ENCODE peak calls at places on chromosome 12, in ten cellular contexts. One of them, this sample, is unnamed. For H3K9me3 and H3K27me3, the result is how much of the 10 kb centered on the place peaks cover.

GRCh38 chr12:52327086-52327829 is 6.1 kb upstream of the KRT83 start:
- DNase-seq in heart left ventricle: peak
- DNase-seq in GM23248: peak
- DNase-seq in fibroblast of lung: peak
- DNase-seq in upper lobe of left lung: peak
- DNase-seq in cardiac muscle cell: peak
- DNase-seq in naive thymus-derived CD4-positive, alpha-beta T cell: peak
- DNase-seq in breast epithelium: peak
- DNase-seq in left lung: peak
- DNase-seq in DND-41: peak
- DNase-seq in this sample: peak

GRCh38 chr12:104026841-104027599 is 23.0 kb downstream of the GLT8D2 start:
- DNase-seq in heart left ventricle: no peak
- DNase-seq in GM23248: no peak
- DNase-seq in fibroblast of lung: no peak
- DNase-seq in upper lobe of left lung: no peak
- DNase-seq in cardiac muscle cell: no peak
- DNase-seq in naive thymus-derived CD4-positive, alpha-beta T cell: no peak
- DNase-seq in breast epithelium: no peak
- DNase-seq in left lung: no peak
- DNase-seq in DND-41: no peak
- DNase-seq in this sample: no peak

GRCh38 chr12:105433804-105434203 is 103.3 kb downstream of the C12orf75 start:
- DNase-seq in heart left ventricle: no peak
- DNase-seq in GM23248: peak
- DNase-seq in fibroblast of lung: no peak
- DNase-seq in upper lobe of left lung: no peak
- DNase-seq in cardiac muscle cell: no peak
- DNase-seq in naive thymus-derived CD4-positive, alpha-beta T cell: no peak
- DNase-seq in breast epithelium: no peak
- DNase-seq in left lung: no peak
- DNase-seq in DND-41: no peak
- DNase-seq in this sample: no peak

GRCh38 chr12:45186762-45187161 is 29.1 kb upstream of the ANO6 start:
- DNase-seq in heart left ventricle: no peak
- DNase-seq in GM23248: no peak
- DNase-seq in fibroblast of lung: no peak
- DNase-seq in upper lobe of left lung: no peak
- DNase-seq in cardiac muscle cell: no peak
- DNase-seq in naive thymus-derived CD4-positive, alpha-beta T cell: no peak
- DNase-seq in breast epithelium: no peak
- DNase-seq in left lung: no peak
- DNase-seq in DND-41: no peak
- DNase-seq in this sample: no peak

GRCh38 chr12:30989754-30990153 is 63.2 kb downstream of the TSPAN11 start:
- DNase-seq in heart left ventricle: peak
- DNase-seq in GM23248: peak
- DNase-seq in fibroblast of lung: no peak
- DNase-seq in upper lobe of left lung: no peak
- DNase-seq in cardiac muscle cell: peak
- DNase-seq in naive thymus-derived CD4-positive, alpha-beta T cell: no peak
- DNase-seq in breast epithelium: no peak
- DNase-seq in left lung: no peak
- DNase-seq in DND-41: peak
- DNase-seq in this sample: peak

GRCh38 chr12:67942704-67943103 is 46.5 kb upstream of the IFNG-AS1 start:
- DNase-seq in heart left ventricle: no peak
- DNase-seq in GM23248: no peak
- DNase-seq in fibroblast of lung: no peak
- DNase-seq in upper lobe of left lung: no peak
- DNase-seq in cardiac muscle cell: peak
- DNase-seq in naive thymus-derived CD4-positive, alpha-beta T cell: no peak
- DNase-seq in breast epithelium: no peak
- DNase-seq in left lung: no peak
- DNase-seq in DND-41: no peak
- DNase-seq in this sample: no peak

GRCh38 chr12:39292125-39292630 is 150.7 kb downstream of the KIF21A start:
- DNase-seq in heart left ventricle: no peak
- DNase-seq in GM23248: no peak
- DNase-seq in fibroblast of lung: no peak
- DNase-seq in upper lobe of left lung: no peak
- DNase-seq in cardiac muscle cell: no peak
- DNase-seq in naive thymus-derived CD4-positive, alpha-beta T cell: no peak
- DNase-seq in breast epithelium: no peak
- DNase-seq in left lung: no peak
- DNase-seq in DND-41: no peak
- DNase-seq in this sample: no peak

GRCh38 chr12:67284561-67284960 is 15.4 kb downstream of the CAND1 start:
- DNase-seq in heart left ventricle: no peak
- DNase-seq in GM23248: no peak
- DNase-seq in fibroblast of lung: no peak
- DNase-seq in upper lobe of left lung: no peak
- DNase-seq in cardiac muscle cell: no peak
- DNase-seq in naive thymus-derived CD4-positive, alpha-beta T cell: no peak
- DNase-seq in breast epithelium: no peak
- DNase-seq in left lung: no peak
- DNase-seq in DND-41: no peak
- DNase-seq in this sample: no peak

GRCh38 chr12:73632661-73633060 is 905.0 kb upstream of the ATXN7L3B start:
- DNase-seq in heart left ventricle: no peak
- DNase-seq in GM23248: no peak
- DNase-seq in fibroblast of lung: no peak
- DNase-seq in upper lobe of left lung: no peak
- DNase-seq in cardiac muscle cell: no peak
- DNase-seq in naive thymus-derived CD4-positive, alpha-beta T cell: no peak
- DNase-seq in breast epithelium: no peak
- DNase-seq in left lung: no peak
- DNase-seq in DND-41: no peak
- DNase-seq in this sample: no peak

GRCh38 chr12:56766535-56766934 is 3.4 kb downstream of the HSD17B6 start:
- DNase-seq in heart left ventricle: no peak
- DNase-seq in GM23248: no peak
- DNase-seq in fibroblast of lung: no peak
- DNase-seq in upper lobe of left lung: no peak
- DNase-seq in cardiac muscle cell: no peak
- DNase-seq in naive thymus-derived CD4-positive, alpha-beta T cell: no peak
- DNase-seq in breast epithelium: no peak
- DNase-seq in left lung: no peak
- DNase-seq in DND-41: no peak
- DNase-seq in this sample: no peak

GRCh38 chr12:27427824-27428223 is 18.7 kb upstream of the SMCO2 start:
- DNase-seq in heart left ventricle: no peak
- DNase-seq in GM23248: no peak
- DNase-seq in fibroblast of lung: no peak
- DNase-seq in upper lobe of left lung: no peak
- DNase-seq in cardiac muscle cell: no peak
- DNase-seq in naive thymus-derived CD4-positive, alpha-beta T cell: no peak
- DNase-seq in breast epithelium: no peak
- DNase-seq in left lung: no peak
- DNase-seq in DND-41: no peak
- DNase-seq in this sample: no peak

GRCh38 chr12:79186506-79186905 is 321.9 kb downstream of the SYT1 start:
- DNase-seq in heart left ventricle: no peak
- DNase-seq in GM23248: no peak
- DNase-seq in fibroblast of lung: no peak
- DNase-seq in upper lobe of left lung: no peak
- DNase-seq in cardiac muscle cell: no peak
- DNase-seq in naive thymus-derived CD4-positive, alpha-beta T cell: no peak
- DNase-seq in breast epithelium: no peak
- DNase-seq in left lung: no peak
- DNase-seq in DND-41: peak
- DNase-seq in this sample: no peak

GRCh38 chr12:100733817-100734593 is 60.6 kb upstream of the ANO4 start:
- DNase-seq in heart left ventricle: no peak
- DNase-seq in GM23248: peak
- DNase-seq in fibroblast of lung: peak
- DNase-seq in upper lobe of left lung: no peak
- DNase-seq in cardiac muscle cell: peak
- DNase-seq in naive thymus-derived CD4-positive, alpha-beta T cell: no peak
- DNase-seq in breast epithelium: no peak
- DNase-seq in left lung: no peak
- DNase-seq in DND-41: no peak
- DNase-seq in this sample: no peak

GRCh38 chr12:53065470-53065869 is 13.7 kb downstream of the SPRYD3 start:
- DNase-seq in heart left ventricle: no peak
- DNase-seq in GM23248: no peak
- DNase-seq in fibroblast of lung: no peak
- DNase-seq in upper lobe of left lung: no peak
- DNase-seq in cardiac muscle cell: no peak
- DNase-seq in naive thymus-derived CD4-positive, alpha-beta T cell: no peak
- DNase-seq in breast epithelium: no peak
- DNase-seq in left lung: peak
- DNase-seq in DND-41: no peak
- DNase-seq in this sample: no peak

GRCh38 chr12:9347328-9348127 is 139.3 kb upstream of the PZP start:
- DNase-seq in heart left ventricle: no peak
- DNase-seq in GM23248: peak
- DNase-seq in fibroblast of lung: peak
- DNase-seq in upper lobe of left lung: no peak
- DNase-seq in cardiac muscle cell: no peak
- DNase-seq in naive thymus-derived CD4-positive, alpha-beta T cell: no peak
- DNase-seq in breast epithelium: no peak
- DNase-seq in left lung: no peak
- DNase-seq in DND-41: no peak
- DNase-seq in this sample: no peak

GRCh38 chr12:108645686-108646596 is 12.2 kb upstream of the SELPLG start:
- DNase-seq in heart left ventricle: no peak
- DNase-seq in GM23248: no peak
- DNase-seq in fibroblast of lung: no peak
- DNase-seq in upper lobe of left lung: no peak
- DNase-seq in cardiac muscle cell: no peak
- DNase-seq in naive thymus-derived CD4-positive, alpha-beta T cell: no peak
- DNase-seq in breast epithelium: no peak
- DNase-seq in left lung: no peak
- DNase-seq in DND-41: no peak
- DNase-seq in this sample: no peak

GRCh38 chr12:25236626-25237025 is 14.1 kb downstream of the KRAS start:
- DNase-seq in heart left ventricle: no peak
- DNase-seq in GM23248: no peak
- DNase-seq in fibroblast of lung: no peak
- DNase-seq in upper lobe of left lung: no peak
- DNase-seq in cardiac muscle cell: no peak
- DNase-seq in naive thymus-derived CD4-positive, alpha-beta T cell: no peak
- DNase-seq in breast epithelium: no peak
- DNase-seq in left lung: no peak
- DNase-seq in DND-41: no peak
- DNase-seq in this sample: no peak

GRCh38 chr12:95396849-95397498 is 77.0 kb upstream of the METAP2 start:
- DNase-seq in heart left ventricle: no peak
- DNase-seq in GM23248: peak
- DNase-seq in fibroblast of lung: peak
- DNase-seq in upper lobe of left lung: no peak
- DNase-seq in cardiac muscle cell: no peak
- DNase-seq in naive thymus-derived CD4-positive, alpha-beta T cell: no peak
- DNase-seq in breast epithelium: no peak
- DNase-seq in left lung: no peak
- DNase-seq in DND-41: no peak
- DNase-seq in this sample: peak

DNA sequence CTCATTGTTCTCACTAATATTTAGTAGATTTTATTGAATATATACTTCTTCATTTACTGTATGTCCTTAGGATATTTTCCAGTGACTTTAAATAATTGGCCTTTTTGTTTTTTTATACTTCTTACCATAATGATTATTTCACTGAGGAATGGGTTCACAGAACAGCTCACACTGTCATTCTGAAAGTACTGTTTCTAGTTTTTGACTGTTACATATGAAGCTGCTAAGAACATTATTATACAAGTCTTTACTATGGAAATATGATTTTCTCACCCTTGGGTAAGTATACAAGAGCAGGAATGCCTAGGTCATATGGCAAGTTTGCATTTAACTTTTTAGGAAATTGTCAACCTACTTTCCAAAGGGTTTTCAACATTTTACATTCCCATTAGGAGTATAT is 343.1 kb downstream of the CCER1 start:
- DNase-seq in heart left ventricle: no peak
- DNase-seq in GM23248: no peak
- DNase-seq in fibroblast of lung: no peak
- DNase-seq in upper lobe of left lung: no peak
- DNase-seq in cardiac muscle cell: no peak
- DNase-seq in naive thymus-derived CD4-positive, alpha-beta T cell: no peak
- DNase-seq in breast epithelium: no peak
- DNase-seq in left lung: no peak
- DNase-seq in DND-41: no peak
- DNase-seq in this sample: no peak
- H3K9me3 ChIP-seq in heart left ventricle: under half
- H3K9me3 ChIP-seq in GM23248: under half
- H3K9me3 ChIP-seq in fibroblast of lung: under half
- H3K9me3 ChIP-seq in upper lobe of left lung: under half
- H3K9me3 ChIP-seq in cardiac muscle cell: under half
- H3K9me3 ChIP-seq in naive thymus-derived CD4-positive, alpha-beta T cell: under half
- H3K9me3 ChIP-seq in breast epithelium: under half
- H3K9me3 ChIP-seq in left lung: under half
- H3K9me3 ChIP-seq in DND-41: under half
- H3K9me3 ChIP-seq in this sample: under half

DNA sequence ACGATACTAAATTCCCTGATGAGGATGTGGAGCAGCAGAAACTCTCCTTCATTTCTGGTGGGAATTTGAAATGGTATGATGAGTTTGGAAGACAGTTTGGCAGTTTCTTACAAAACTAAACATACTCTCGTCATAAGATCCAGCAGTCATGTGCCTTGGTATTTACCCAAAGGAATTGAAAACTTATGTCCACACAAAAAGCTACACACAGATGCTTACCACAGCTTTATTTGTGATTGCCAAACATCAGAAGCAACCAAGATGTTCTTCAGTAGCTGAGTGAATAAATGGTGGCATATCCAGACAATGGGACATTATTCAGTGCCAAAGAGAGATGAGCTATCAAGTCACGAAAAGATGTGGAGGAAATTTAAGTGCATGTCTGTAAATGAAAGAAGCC is 10.7 kb upstream of the APOLD1 start:
- DNase-seq in heart left ventricle: no peak
- DNase-seq in GM23248: no peak
- DNase-seq in fibroblast of lung: no peak
- DNase-seq in upper lobe of left lung: no peak
- DNase-seq in cardiac muscle cell: no peak
- DNase-seq in naive thymus-derived CD4-positive, alpha-beta T cell: no peak
- DNase-seq in breast epithelium: no peak
- DNase-seq in left lung: no peak
- DNase-seq in DND-41: no peak
- DNase-seq in this sample: no peak
- H3K27me3 ChIP-seq in heart left ventricle: under half
- H3K27me3 ChIP-seq in GM23248: under half
- H3K27me3 ChIP-seq in fibroblast of lung: under half
- H3K27me3 ChIP-seq in upper lobe of left lung: under half
- H3K27me3 ChIP-seq in cardiac muscle cell: under half
- H3K27me3 ChIP-seq in naive thymus-derived CD4-positive, alpha-beta T cell: under half
- H3K27me3 ChIP-seq in breast epithelium: under half
- H3K27me3 ChIP-seq in left lung: under half
- H3K27me3 ChIP-seq in DND-41: under half
- H3K27me3 ChIP-seq in this sample: under half

GRCh38 chr12:15863984-15864383 is 18.2 kb upstream of the STRAP start:
- DNase-seq in heart left ventricle: no peak
- DNase-seq in GM23248: no peak
- DNase-seq in fibroblast of lung: no peak
- DNase-seq in upper lobe of left lung: no peak
- DNase-seq in cardiac muscle cell: no peak
- DNase-seq in naive thymus-derived CD4-positive, alpha-beta T cell: no peak
- DNase-seq in breast epithelium: no peak
- DNase-seq in left lung: no peak
- DNase-seq in DND-41: no peak
- DNase-seq in this sample: peak
- H3K9me3 ChIP-seq in heart left ventricle: under half
- H3K9me3 ChIP-seq in GM23248: under half
- H3K9me3 ChIP-seq in fibroblast of lung: under half
- H3K9me3 ChIP-seq in upper lobe of left lung: under half
- H3K9me3 ChIP-seq in cardiac muscle cell: under half
- H3K9me3 ChIP-seq in naive thymus-derived CD4-positive, alpha-beta T cell: under half
- H3K9me3 ChIP-seq in breast epithelium: under half
- H3K9me3 ChIP-seq in left lung: under half
- H3K9me3 ChIP-seq in DND-41: under half
- H3K9me3 ChIP-seq in this sample: under half

GRCh38 chr12:49538740-49539403 is at the start of gene KCNH3:
- DNase-seq in heart left ventricle: peak
- DNase-seq in GM23248: peak
- DNase-seq in fibroblast of lung: peak
- DNase-seq in upper lobe of left lung: peak
- DNase-seq in cardiac muscle cell: peak
- DNase-seq in naive thymus-derived CD4-positive, alpha-beta T cell: peak
- DNase-seq in breast epithelium: peak
- DNase-seq in left lung: peak
- DNase-seq in DND-41: peak
- DNase-seq in this sample: peak
- H3K27me3 ChIP-seq in heart left ventricle: under half
- H3K27me3 ChIP-seq in GM23248: under half
- H3K27me3 ChIP-seq in fibroblast of lung: under half
- H3K27me3 ChIP-seq in upper lobe of left lung: under half
- H3K27me3 ChIP-seq in cardiac muscle cell: half or more
- H3K27me3 ChIP-seq in naive thymus-derived CD4-positive, alpha-beta T cell: under half
- H3K27me3 ChIP-seq in breast epithelium: under half
- H3K27me3 ChIP-seq in left lung: half or more
- H3K27me3 ChIP-seq in DND-41: under half
- H3K27me3 ChIP-seq in this sample: under half